ENCODE peak calls at places on chromosome 14, in four cellular contexts. Q is activated CD4-positive, alpha-beta memory T cell treated with anti-CD3 and anti-CD28 coated beads, Interleukin-2, amount 10 ng/mL, durations not matched to agents 7 days and 5 days; I is Peyer's patch; P is CD8-positive, alpha-beta T cell. J is an unnamed sample.

GRCh38 chr14:54420478-54421116 is 20.6 kb downstream of the CNIH1 start:
- DNase-seq in Q (no peak), I (no peak), P (no peak), J (no peak)

GRCh38 chr14:60179296-60179924 is 14.2 kb upstream of the DHRS7 start:
- DNase-seq in Q (no peak), I (no peak), P (no peak), J (no peak)

GRCh38 chr14:100309028-100309718 is 2.9 kb upstream of the SLC25A29 start:
- DNase-seq in Q (no peak), I (no peak), P (no peak), J (no peak)

GRCh38 chr14:50762001-50762930 is 68.7 kb downstream of the NIN start:
- DNase-seq in Q (no peak), I (no peak), P (no peak), J (no peak)

GRCh38 chr14:103563089-103563620 is 395 bp downstream of the COA8 start:
- DNase-seq in Q (no peak), I (no peak), P (no peak), J (peak)

GRCh38 chr14:29587761-29588160 is 339.9 kb downstream of the PRKD1 start:
- DNase-seq in Q (no peak), I (no peak), P (no peak), J (no peak)

GRCh38 chr14:65772901-65773574 is 360.5 kb downstream of the FUT8 start:
- DNase-seq in Q (no peak), I (no peak), P (no peak), J (no peak)

GRCh38 chr14:75069021-75069810 is at the start of gene ZC2HC1C:
- DNase-seq in Q (peak), I (peak), P (peak), J (peak)

GRCh38 chr14:96038558-96038919 is 623 bp upstream of the C14orf132 start:
- DNase-seq in Q (no peak), I (no peak), P (no peak), J (no peak)

GRCh38 chr14:25349269-25349668 is 299.3 kb upstream of the STXBP6 start:
- DNase-seq in Q (no peak), I (no peak), P (no peak), J (no peak)

GRCh38 chr14:51298895-51299294 is 58.8 kb downstream of the TMX1 start:
- DNase-seq in Q (peak), I (no peak), P (no peak), J (no peak)

GRCh38 chr14:77979171-77979570 is 179.3 kb downstream of the ADCK1 start:
- DNase-seq in Q (no peak), I (no peak), P (no peak), J (no peak)

GRCh38 chr14:32654106-32654505 is 284.6 kb upstream of the NPAS3 start:
- DNase-seq in Q (no peak), I (no peak), P (no peak), J (no peak)

GRCh38 chr14:77641534-77642341 is 25.3 kb upstream of the SPTLC2 start:
- DNase-seq in Q (peak), I (peak), P (peak), J (peak)

GRCh38 chr14:59317346-59317745 is 128.9 kb downstream of the DAAM1 start:
- DNase-seq in Q (no peak), I (no peak), P (no peak), J (no peak)

GRCh38 chr14:27096091-27096490 is 498.3 kb upstream of the NOVA1 start:
- DNase-seq in Q (no peak), I (no peak), P (no peak), J (no peak)

GRCh38 chr14:104185916-104186495 is 47.6 kb downstream of the KIF26A start:
- DNase-seq in Q (no peak), I (no peak), P (no peak), J (no peak)

GRCh38 chr14:99721792-99722516 is 37.9 kb downstream of the CYP46A1 start:
- DNase-seq in Q (peak), I (peak), P (no peak), J (no peak)

GRCh38 chr14:78758333-78758732 is 588.2 kb downstream of the NRXN3 start:
- DNase-seq in Q (no peak), I (no peak), P (no peak), J (no peak)

GRCh38 chr14:55881577-55882241 is 236.5 kb upstream of the PELI2 start:
- DNase-seq in Q (no peak), I (no peak), P (no peak), J (no peak)

GRCh38 chr14:73833530-73834257 is 17.9 kb upstream of the PTGR2 start:
- DNase-seq in Q (no peak), I (no peak), P (no peak), J (no peak)

GRCh38 chr14:89428556-89429196 is 11.6 kb upstream of the FOXN3 start:
- DNase-seq in Q (no peak), I (no peak), P (no peak), J (no peak)

GRCh38 chr14:72495668-72496067 is 398.2 kb downstream of the DPF3 start:
- DNase-seq in Q (no peak), I (no peak), P (no peak), J (no peak)

GRCh38 chr14:69291891-69292586 is 32.1 kb downstream of the GALNT16 start:
- DNase-seq in Q (no peak), I (no peak), P (no peak), J (no peak)

GRCh38 chr14:60349663-60350365 is 100.8 kb downstream of the PPM1A start:
- DNase-seq in Q (no peak), I (no peak), P (peak), J (peak)

GRCh38 chr14:61406670-61407069 is 85.3 kb downstream of the PRKCH start:
- DNase-seq in Q (no peak), I (no peak), P (peak), J (no peak)

GRCh38 chr14:70188292-70188607 is 501 bp downstream of the SLC8A3 start:
- DNase-seq in Q (peak), I (no peak), P (no peak), J (no peak)

GRCh38 chr14:89826581-89826980 is 127.9 kb downstream of the EFCAB11 start:
- DNase-seq in Q (no peak), I (no peak), P (no peak), J (no peak)

GRCh38 chr14:77598366-77599050 is 17.9 kb downstream of the SPTLC2 start:
- DNase-seq in Q (peak), I (no peak), P (peak), J (no peak)

GRCh38 chr14:76539130-76539529 is 163.2 kb downstream of the ESRRB start:
- DNase-seq in Q (no peak), I (no peak), P (no peak), J (no peak)

GRCh38 chr14:90060312-90060964 is 1.4 kb upstream of the KCNK13 start:
- DNase-seq in Q (peak), I (peak), P (peak), J (no peak)

GRCh38 chr14:104132981-104133380 is 5.4 kb upstream of the KIF26A start:
- DNase-seq in Q (no peak), I (peak), P (no peak), J (no peak)

GRCh38 chr14:104518659-104519350 is 60.8 kb upstream of the C14orf180 start:
- DNase-seq in Q (no peak), I (no peak), P (no peak), J (no peak)

GRCh38 chr14:21494902-21495762 is 16.0 kb downstream of the METTL3 start:
- DNase-seq in Q (no peak), I (no peak), P (no peak), J (no peak)

GRCh38 chr14:31357279-31357678 is 63.1 kb downstream of the HEATR5A start:
- DNase-seq in Q (no peak), I (no peak), P (no peak), J (no peak)

GRCh38 chr14:77605392-77605978 is 11.0 kb downstream of the SPTLC2 start:
- DNase-seq in Q (no peak), I (no peak), P (no peak), J (no peak)

GRCh38 chr14:45247427-45247826 is 5.6 kb downstream of the MIS18BP1 start:
- DNase-seq in Q (no peak), I (no peak), P (no peak), J (no peak)